ENCODE peak calls at places on chromosomes 1 and 21, in five cellular contexts. T is mucosa of descending colon, O is ovary, D is Calu3, W is progenitor cell of endocrine pancreas. Y is an unnamed sample.
A peak's percentile ranks its signal among the peaks of the same experiment; 100 is the strongest.

GRCh38 chr1:27570383-27570755 is 33.6 kb downstream of the AHDC1 start:
- DNase-seq in W (no peak), O (no peak), T (no peak), D (no peak), Y (no peak)

GRCh38 chr1:160550572-160551034 is 27.5 kb upstream of the SLAMF6 start:
- DNase-seq in T (no peak), W (no peak), O (no peak), D (no peak), Y (no peak)

GRCh38 chr1:247904122-247904521 is 8.7 kb downstream of the OR2W3 start:
- DNase-seq in T (no peak), D (no peak), O (no peak), W (no peak), Y (no peak)

GRCh38 chr1:92804721-92805169 is 19.8 kb upstream of the EVI5 start:
- DNase-seq in T (peak; percentile 60), D (peak; percentile 73), W (no peak), O (peak; percentile 29), Y (no peak)

GRCh38 chr1:52432807-52433206 is 28.4 kb downstream of the PRPF38A start:
- DNase-seq in O (no peak), W (no peak), T (no peak), D (no peak), Y (no peak)

GRCh38 chr1:67746299-67746698 is 61.3 kb downstream of the GADD45A start:
- DNase-seq in D (no peak), W (no peak), T (no peak), O (peak; percentile 45), Y (no peak)

GRCh38 chr1:154155282-154155681 is 409 bp upstream of the NUP210L start:
- DNase-seq in D (no peak), O (peak; percentile 27), T (no peak), W (no peak), Y (no peak)

GRCh38 chr1:177948336-177948972 is 21.4 kb downstream of the SEC16B start:
- DNase-seq in O (peak; percentile 67), T (no peak), D (peak; percentile 74), W (peak; percentile 39), Y (no peak)

GRCh38 chr1:9242338-9242969 is 7.9 kb downstream of the H6PD start:
- DNase-seq in W (no peak), O (peak; percentile 84), D (no peak), T (peak; percentile 58), Y (no peak)

GRCh38 chr1:15455522-15455921 is 1.0 kb upstream of the CELA2A start:
- DNase-seq in T (no peak), D (no peak), O (no peak), W (no peak), Y (no peak)

GRCh38 chr21:43277481-43278351 is 108.9 kb downstream of the CRYAA start:
- DNase-seq in W (no peak), T (peak; percentile 37), D (no peak), O (no peak), Y (no peak)

GRCh38 chr1:228070173-228070572 is 12.3 kb upstream of the ARF1 start:
- DNase-seq in O (no peak), W (no peak), T (no peak), D (no peak), Y (no peak)
- TF ChIP-seq CTCF in O (no peak), W (no peak), T (no peak), D (no peak), Y (no peak)

GRCh38 chr1:53728196-53728595 is 10.8 kb downstream of the GLIS1 start:
- DNase-seq in D (no peak), W (no peak), O (no peak), T (no peak), Y (no peak)

GRCh38 chr1:53727461-53727860 is 11.5 kb downstream of the GLIS1 start:
- DNase-seq in T (no peak), W (no peak), O (no peak), D (no peak), Y (no peak)

GRCh38 chr1:53722025-53722424 is 16.9 kb downstream of the GLIS1 start:
- DNase-seq in W (no peak), T (no peak), O (no peak), D (no peak), Y (no peak)

GRCh38 chr1:53726009-53726600 is 12.9 kb downstream of the GLIS1 start:
- DNase-seq in W (no peak), D (no peak), T (no peak), O (no peak), Y (no peak)

GRCh38 chr1:53725238-53725689 is 13.7 kb downstream of the GLIS1 start:
- DNase-seq in O (no peak), D (no peak), W (no peak), T (no peak), Y (no peak)
- TF ChIP-seq CTCF in O (no peak), D (no peak), W (peak; percentile 49), T (no peak), Y (no peak)

DNA sequence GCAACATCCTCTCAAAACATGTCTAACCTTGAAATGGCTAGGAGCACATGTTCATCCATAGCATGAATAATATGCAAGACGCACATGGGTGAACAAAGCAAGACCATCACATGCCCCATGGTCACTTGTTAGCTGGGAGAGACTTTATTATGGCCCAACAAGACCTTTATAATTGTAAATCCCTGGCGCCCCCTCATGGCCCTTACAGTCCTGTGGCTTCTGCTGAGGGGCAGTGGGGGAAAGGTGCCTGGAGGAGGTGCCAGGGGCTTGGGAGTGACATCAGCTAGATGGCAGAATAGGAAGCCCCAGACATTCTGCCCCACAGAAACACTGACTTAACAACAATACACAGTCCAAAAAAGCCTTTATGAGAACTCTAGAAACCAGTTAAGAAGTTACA is 51.7 kb downstream of the CSMD2 start:
- DNase-seq in D (no peak), T (no peak), O (no peak), W (no peak), Y (no peak)
- TF ChIP-seq CTCF in D (no peak), T (no peak), O (no peak), W (no peak), Y (no peak)

DNA sequence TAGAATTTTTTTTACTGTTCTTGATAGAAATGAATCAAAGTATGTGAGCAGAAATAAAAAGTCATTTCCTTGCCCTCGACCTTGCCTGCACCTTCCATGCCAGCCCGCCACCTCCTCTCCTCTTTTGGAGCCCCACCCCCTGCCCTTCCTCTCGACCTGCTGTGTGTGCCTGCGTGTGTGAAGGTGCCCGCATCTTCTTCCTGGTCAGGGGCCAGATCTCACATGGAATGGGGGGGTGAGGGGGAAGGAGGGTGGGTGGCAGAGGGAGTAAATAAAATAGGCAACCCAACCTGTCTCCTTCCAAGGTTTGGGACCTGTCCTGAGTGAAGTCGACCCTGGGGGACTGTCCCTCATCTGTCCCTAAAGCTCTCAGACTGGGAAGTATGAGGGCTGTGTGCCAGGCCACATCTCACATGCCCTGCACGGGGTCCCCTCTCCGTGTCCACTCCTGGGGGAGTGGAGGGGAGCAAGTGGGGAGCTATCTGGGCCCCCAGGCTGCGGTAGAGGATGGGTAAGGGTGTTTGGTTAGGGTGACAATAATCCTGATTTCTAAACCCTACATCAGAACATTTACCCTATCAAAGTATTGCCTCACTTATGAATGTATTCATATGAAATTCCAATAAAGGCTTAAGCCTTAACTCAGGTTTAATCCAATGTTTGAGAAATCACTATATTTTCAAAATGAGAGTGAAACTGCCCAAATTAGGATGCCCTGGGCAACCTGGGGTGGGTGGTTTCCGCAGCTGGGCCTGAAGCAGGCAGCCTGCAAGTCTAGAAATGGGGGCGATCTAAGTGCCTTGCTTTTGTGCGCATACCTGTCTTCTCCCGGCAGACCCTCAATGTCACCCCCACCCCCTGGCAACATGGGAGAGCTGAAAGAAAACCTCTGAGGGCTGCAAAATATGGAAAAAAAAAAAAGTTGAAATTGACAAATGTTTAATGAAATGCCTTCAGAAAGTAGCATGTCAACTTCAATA is 15.4 kb downstream of the AMPD2 start:
- DNase-seq in T (peak; percentile 60), D (no peak), O (no peak), W (no peak), Y (no peak)
- TF ChIP-seq CTCF in T (no peak), D (no peak), O (no peak), W (no peak), Y (no peak)

DNA sequence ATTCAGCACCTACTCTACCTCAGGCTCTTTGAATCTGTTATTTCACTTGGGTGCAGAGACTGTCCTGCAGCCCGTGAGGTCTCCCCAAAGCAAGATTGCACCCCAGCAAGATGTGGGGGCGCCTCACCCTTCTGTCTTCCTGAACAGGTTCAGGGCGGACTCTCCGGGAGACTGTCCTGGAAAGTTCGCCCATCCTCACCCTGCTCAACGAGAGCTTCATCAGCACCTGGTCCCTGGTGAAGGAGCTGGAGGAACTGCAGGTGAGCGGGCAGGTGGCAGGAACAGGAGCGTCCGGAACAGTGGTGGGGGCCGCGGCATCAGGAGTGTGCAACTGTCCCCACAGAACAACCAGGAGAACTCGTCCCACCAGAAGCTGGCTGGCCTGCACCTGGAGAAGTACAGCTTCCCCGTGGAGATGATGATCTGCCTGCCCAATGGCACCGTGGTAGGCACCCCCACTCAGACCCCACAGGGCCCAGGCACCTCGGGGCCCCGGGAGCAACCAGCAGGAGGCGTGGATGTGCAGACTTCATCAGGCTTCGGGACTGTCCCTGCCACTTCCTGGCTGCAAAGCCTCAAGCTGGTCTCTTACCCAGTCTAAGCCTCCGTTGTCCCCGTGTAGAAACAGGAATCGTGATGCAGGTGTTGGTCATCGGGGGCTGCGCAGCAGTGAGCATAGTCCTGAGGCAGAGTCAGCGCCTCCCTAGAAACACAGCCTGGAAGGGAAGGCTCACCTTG is 5.9 kb upstream of the MTFR1L start:
- DNase-seq in W (no peak), D (no peak), O (no peak), T (no peak), Y (no peak)
- TF ChIP-seq CTCF in W (no peak), D (no peak), O (no peak), T (no peak), Y (no peak)

GRCh38 chr1:197915797-197916686 is 1.1 kb upstream of the LHX9 start:
- DNase-seq in D (peak; percentile 88), O (peak; percentile 81), W (peak; percentile 55), T (no peak), Y (no peak)
- TF ChIP-seq CTCF in D (peak; percentile 72), O (no peak), W (peak; percentile 70), T (no peak), Y (no peak)

GRCh38 chr21:45009616-45010015 is 64.8 kb upstream of the ADARB1 start:
- DNase-seq in W (no peak), D (no peak), O (no peak), T (no peak), Y (no peak)

GRCh38 chr21:45011911-45012660 is 62.3 kb upstream of the ADARB1 start:
- DNase-seq in D (peak; percentile 58), W (peak; percentile 53), O (peak; percentile 12), T (peak; percentile 43), Y (no peak)

GRCh38 chr21:45010860-45011259 is 63.5 kb upstream of the ADARB1 start:
- DNase-seq in T (peak; percentile 25), W (no peak), O (no peak), D (no peak), Y (no peak)

GRCh38 chr21:45011426-45011825 is 63.0 kb upstream of the ADARB1 start:
- DNase-seq in O (no peak), T (peak; percentile 36), D (no peak), W (no peak), Y (no peak)

DNA sequence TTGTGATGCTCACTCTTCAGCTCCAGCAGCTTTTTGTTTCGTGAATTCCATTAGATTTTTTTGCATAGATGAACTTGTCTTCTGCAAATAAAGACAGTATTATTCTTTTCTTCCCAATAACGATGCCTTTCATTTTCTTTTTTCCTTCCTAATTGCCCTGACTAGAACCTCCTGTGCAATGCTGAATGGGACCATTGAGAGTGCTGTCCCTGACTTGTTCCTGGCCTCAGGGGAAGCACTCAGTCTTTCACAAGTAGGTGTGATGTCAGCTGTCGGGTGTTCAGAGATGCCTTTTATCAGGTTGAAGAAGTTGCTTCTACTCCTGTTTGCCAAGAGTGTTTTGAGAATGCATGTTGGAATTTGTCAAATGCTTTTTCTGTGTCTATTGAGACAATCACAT is 64.3 kb upstream of the ADARB1 start:
- DNase-seq in D (no peak), O (no peak), T (no peak), W (no peak), Y (no peak)
- TF ChIP-seq CTCF in D (no peak), O (no peak), T (no peak), W (no peak), Y (no peak)

GRCh38 chr1:113452921-113453770 is 62.8 kb downstream of the MAGI3 start:
- DNase-seq in D (no peak), W (no peak), T (no peak), O (no peak), Y (no peak)
- TF ChIP-seq CTCF in D (no peak), W (peak; percentile 56), T (no peak), O (no peak), Y (no peak)